ENCODE peak calls at places on chromosomes 4 and X, in eight cellular contexts. One of them, this sample, is unnamed. For H3K27me3 and H3K4me1, the result is how much of the 10 kb centered on the place peaks cover.

GRCh38 chrX:109199726-109200125 is 282.2 kb downstream of the GUCY2F start:
- DNase-seq in cardiac muscle cell: peak
- DNase-seq in MM.1S: no peak
- DNase-seq in uterus: no peak
- DNase-seq in adrenal gland: no peak
- DNase-seq in pancreas: no peak
- DNase-seq in stomach: no peak
- DNase-seq in aorta: no peak
- DNase-seq in this sample: no peak

GRCh38 chrX:128460835-128461234 is 408.6 kb upstream of the ACTRT1 start:
- DNase-seq in cardiac muscle cell: no peak
- DNase-seq in MM.1S: no peak
- DNase-seq in uterus: no peak
- DNase-seq in adrenal gland: no peak
- DNase-seq in pancreas: no peak
- DNase-seq in stomach: no peak
- DNase-seq in aorta: no peak
- DNase-seq in this sample: no peak

GRCh38 chrX:52870041-52870440 is 2.2 kb upstream of the XAGE3 start:
- DNase-seq in cardiac muscle cell: no peak
- DNase-seq in MM.1S: no peak
- DNase-seq in uterus: no peak
- DNase-seq in adrenal gland: no peak
- DNase-seq in pancreas: no peak
- DNase-seq in stomach: no peak
- DNase-seq in aorta: no peak
- DNase-seq in this sample: no peak

GRCh38 chr4:153205757-153206156 is 1.5 kb downstream of the TRIM2 start:
- DNase-seq in cardiac muscle cell: peak
- DNase-seq in MM.1S: no peak
- DNase-seq in uterus: no peak
- DNase-seq in adrenal gland: no peak
- DNase-seq in pancreas: peak
- DNase-seq in stomach: peak
- DNase-seq in aorta: no peak
- DNase-seq in this sample: peak

GRCh38 chr4:112112590-112113170 is 32.6 kb upstream of the FAM241A start:
- DNase-seq in cardiac muscle cell: no peak
- DNase-seq in MM.1S: no peak
- DNase-seq in uterus: no peak
- DNase-seq in adrenal gland: no peak
- DNase-seq in pancreas: no peak
- DNase-seq in stomach: no peak
- DNase-seq in aorta: no peak
- DNase-seq in this sample: no peak

GRCh38 chr4:140298001-140298400 is 75.4 kb upstream of the SCOC start:
- DNase-seq in cardiac muscle cell: no peak
- DNase-seq in MM.1S: no peak
- DNase-seq in uterus: no peak
- DNase-seq in adrenal gland: no peak
- DNase-seq in pancreas: no peak
- DNase-seq in stomach: no peak
- DNase-seq in aorta: no peak
- DNase-seq in this sample: no peak

GRCh38 chr4:140943887-140944515 is 187.8 kb upstream of the TBC1D9 start:
- DNase-seq in cardiac muscle cell: peak
- DNase-seq in MM.1S: no peak
- DNase-seq in uterus: no peak
- DNase-seq in adrenal gland: no peak
- DNase-seq in pancreas: no peak
- DNase-seq in stomach: no peak
- DNase-seq in aorta: no peak
- DNase-seq in this sample: no peak

GRCh38 chrX:46306103-46306502 is 239.1 kb downstream of the ZNF674 start:
- DNase-seq in cardiac muscle cell: no peak
- DNase-seq in MM.1S: no peak
- DNase-seq in uterus: no peak
- DNase-seq in adrenal gland: no peak
- DNase-seq in pancreas: no peak
- DNase-seq in stomach: no peak
- DNase-seq in aorta: no peak
- DNase-seq in this sample: no peak

GRCh38 chr4:165788686-165789463 is 84.2 kb upstream of the TLL1 start:
- DNase-seq in cardiac muscle cell: no peak
- DNase-seq in MM.1S: no peak
- DNase-seq in uterus: no peak
- DNase-seq in adrenal gland: no peak
- DNase-seq in pancreas: no peak
- DNase-seq in stomach: no peak
- DNase-seq in aorta: no peak
- DNase-seq in this sample: no peak

GRCh38 chr4:41883988-41884737 is 51.1 kb upstream of the TMEM33 start:
- DNase-seq in cardiac muscle cell: no peak
- DNase-seq in MM.1S: no peak
- DNase-seq in uterus: no peak
- DNase-seq in adrenal gland: peak
- DNase-seq in pancreas: no peak
- DNase-seq in stomach: no peak
- DNase-seq in aorta: no peak
- DNase-seq in this sample: no peak

GRCh38 chr4:110247591-110247990 is 49.2 kb upstream of the ELOVL6 start:
- DNase-seq in cardiac muscle cell: no peak
- DNase-seq in MM.1S: no peak
- DNase-seq in uterus: no peak
- DNase-seq in adrenal gland: no peak
- DNase-seq in pancreas: no peak
- DNase-seq in stomach: no peak
- DNase-seq in aorta: no peak
- DNase-seq in this sample: no peak

GRCh38 chr4:87150498-87151261 is 69.7 kb downstream of the KLHL8 start:
- DNase-seq in cardiac muscle cell: peak
- DNase-seq in MM.1S: peak
- DNase-seq in uterus: peak
- DNase-seq in adrenal gland: peak
- DNase-seq in pancreas: no peak
- DNase-seq in stomach: peak
- DNase-seq in aorta: no peak
- DNase-seq in this sample: peak

GRCh38 chr4:110099638-110100037 is 98.8 kb downstream of the ELOVL6 start:
- DNase-seq in cardiac muscle cell: no peak
- DNase-seq in MM.1S: no peak
- DNase-seq in uterus: no peak
- DNase-seq in adrenal gland: no peak
- DNase-seq in pancreas: no peak
- DNase-seq in stomach: no peak
- DNase-seq in aorta: no peak
- DNase-seq in this sample: no peak

GRCh38 chr4:102868782-102869568 is at the start of gene CISD2:
- DNase-seq in cardiac muscle cell: peak
- DNase-seq in MM.1S: peak
- DNase-seq in uterus: peak
- DNase-seq in adrenal gland: peak
- DNase-seq in pancreas: peak
- DNase-seq in stomach: peak
- DNase-seq in aorta: peak
- DNase-seq in this sample: peak

GRCh38 chrX:52353838-52354237 is 15.0 kb upstream of the XAGE2 start:
- DNase-seq in cardiac muscle cell: no peak
- DNase-seq in MM.1S: no peak
- DNase-seq in uterus: no peak
- DNase-seq in adrenal gland: no peak
- DNase-seq in pancreas: no peak
- DNase-seq in stomach: no peak
- DNase-seq in aorta: no peak
- DNase-seq in this sample: no peak

GRCh38 chr4:56757270-56757746 is 64.2 kb downstream of the SPINK2 start:
- DNase-seq in cardiac muscle cell: peak
- DNase-seq in MM.1S: peak
- DNase-seq in uterus: no peak
- DNase-seq in adrenal gland: no peak
- DNase-seq in pancreas: no peak
- DNase-seq in stomach: no peak
- DNase-seq in aorta: no peak
- DNase-seq in this sample: no peak

GRCh38 chr4:186593587-186593973 is 38.2 kb upstream of the MTNR1A start:
- DNase-seq in cardiac muscle cell: no peak
- DNase-seq in MM.1S: no peak
- DNase-seq in uterus: no peak
- DNase-seq in adrenal gland: no peak
- DNase-seq in pancreas: no peak
- DNase-seq in stomach: no peak
- DNase-seq in aorta: no peak
- DNase-seq in this sample: no peak

GRCh38 chrX:129998006-129998405 is 15.6 kb downstream of the BCORL1 start:
- DNase-seq in cardiac muscle cell: no peak
- DNase-seq in MM.1S: no peak
- DNase-seq in uterus: no peak
- DNase-seq in adrenal gland: no peak
- DNase-seq in pancreas: no peak
- DNase-seq in stomach: no peak
- DNase-seq in aorta: peak
- DNase-seq in this sample: no peak

GRCh38 chr4:152850377-152850776 is 70.6 kb downstream of the ARFIP1 start:
- DNase-seq in cardiac muscle cell: peak
- DNase-seq in MM.1S: peak
- DNase-seq in uterus: peak
- DNase-seq in adrenal gland: peak
- DNase-seq in pancreas: no peak
- DNase-seq in stomach: no peak
- DNase-seq in aorta: no peak
- DNase-seq in this sample: peak

GRCh38 chrX:125387945-125388344 is 68.3 kb downstream of the TEX13C start:
- DNase-seq in cardiac muscle cell: no peak
- DNase-seq in MM.1S: no peak
- DNase-seq in uterus: no peak
- DNase-seq in adrenal gland: no peak
- DNase-seq in pancreas: no peak
- DNase-seq in stomach: no peak
- DNase-seq in aorta: no peak
- DNase-seq in this sample: no peak

GRCh38 chrX:70960728-70961127 is 29.8 kb upstream of the SLC7A3 start:
- DNase-seq in cardiac muscle cell: peak
- DNase-seq in MM.1S: peak
- DNase-seq in uterus: no peak
- DNase-seq in adrenal gland: no peak
- DNase-seq in pancreas: no peak
- DNase-seq in stomach: no peak
- DNase-seq in aorta: no peak
- DNase-seq in this sample: no peak
- H3K27me3 ChIP-seq in cardiac muscle cell: under half
- H3K27me3 ChIP-seq in MM.1S: under half
- H3K27me3 ChIP-seq in uterus: under half
- H3K27me3 ChIP-seq in adrenal gland: under half
- H3K27me3 ChIP-seq in pancreas: under half
- H3K27me3 ChIP-seq in stomach: under half
- H3K27me3 ChIP-seq in aorta: under half
- H3K27me3 ChIP-seq in this sample: under half

DNA sequence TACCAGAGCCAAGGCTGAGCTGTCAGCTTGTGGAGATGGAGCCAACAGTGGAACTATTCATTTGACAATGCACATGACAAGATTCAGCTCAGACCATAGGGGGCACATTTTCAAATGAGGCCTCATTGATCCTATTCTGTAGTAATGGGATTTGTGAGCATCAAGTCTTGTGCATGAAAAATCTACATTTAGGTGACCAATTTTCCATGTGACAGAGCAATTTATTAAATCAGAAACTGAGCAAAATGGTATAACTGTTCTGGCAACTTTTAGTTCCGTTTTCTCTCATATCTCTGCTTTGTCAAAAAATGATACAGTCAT is 108.5 kb upstream of the PCDH18 start:
- DNase-seq in cardiac muscle cell: no peak
- DNase-seq in MM.1S: no peak
- DNase-seq in uterus: no peak
- DNase-seq in adrenal gland: no peak
- DNase-seq in pancreas: no peak
- DNase-seq in stomach: no peak
- DNase-seq in aorta: no peak
- DNase-seq in this sample: no peak
- H3K4me1 ChIP-seq in cardiac muscle cell: under half
- H3K4me1 ChIP-seq in MM.1S: under half
- H3K4me1 ChIP-seq in uterus: under half
- H3K4me1 ChIP-seq in adrenal gland: under half
- H3K4me1 ChIP-seq in pancreas: under half
- H3K4me1 ChIP-seq in stomach: under half
- H3K4me1 ChIP-seq in aorta: under half
- H3K4me1 ChIP-seq in this sample: under half

DNA sequence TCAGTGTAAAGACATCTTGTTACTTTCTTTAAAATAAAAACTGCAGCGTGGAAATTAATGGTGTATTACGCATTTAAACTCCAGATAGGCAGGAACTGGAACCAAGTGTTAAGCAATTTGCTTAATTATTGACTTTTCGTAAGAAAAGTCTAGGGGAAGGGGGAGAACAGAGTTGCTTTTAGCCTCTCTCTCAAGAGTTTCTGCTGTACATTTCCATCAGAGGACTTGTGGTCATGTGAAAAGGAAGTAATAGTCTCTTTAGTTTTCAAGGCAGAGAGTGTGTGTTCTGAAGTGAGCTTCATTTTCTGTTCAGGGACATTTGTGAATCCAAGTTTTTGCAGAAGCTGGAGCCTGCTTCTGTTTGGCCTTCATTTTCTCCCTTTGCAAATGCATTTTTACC is 127.2 kb downstream of the UBE2K start:
- DNase-seq in cardiac muscle cell: no peak
- DNase-seq in MM.1S: no peak
- DNase-seq in uterus: no peak
- DNase-seq in adrenal gland: no peak
- DNase-seq in pancreas: no peak
- DNase-seq in stomach: no peak
- DNase-seq in aorta: no peak
- DNase-seq in this sample: no peak
- H3K27ac ChIP-seq in cardiac muscle cell: no peak
- H3K27ac ChIP-seq in MM.1S: no peak
- H3K27ac ChIP-seq in uterus: no peak
- H3K27ac ChIP-seq in adrenal gland: peak
- H3K27ac ChIP-seq in pancreas: no peak
- H3K27ac ChIP-seq in stomach: no peak
- H3K27ac ChIP-seq in aorta: no peak
- H3K27ac ChIP-seq in this sample: no peak

DNA sequence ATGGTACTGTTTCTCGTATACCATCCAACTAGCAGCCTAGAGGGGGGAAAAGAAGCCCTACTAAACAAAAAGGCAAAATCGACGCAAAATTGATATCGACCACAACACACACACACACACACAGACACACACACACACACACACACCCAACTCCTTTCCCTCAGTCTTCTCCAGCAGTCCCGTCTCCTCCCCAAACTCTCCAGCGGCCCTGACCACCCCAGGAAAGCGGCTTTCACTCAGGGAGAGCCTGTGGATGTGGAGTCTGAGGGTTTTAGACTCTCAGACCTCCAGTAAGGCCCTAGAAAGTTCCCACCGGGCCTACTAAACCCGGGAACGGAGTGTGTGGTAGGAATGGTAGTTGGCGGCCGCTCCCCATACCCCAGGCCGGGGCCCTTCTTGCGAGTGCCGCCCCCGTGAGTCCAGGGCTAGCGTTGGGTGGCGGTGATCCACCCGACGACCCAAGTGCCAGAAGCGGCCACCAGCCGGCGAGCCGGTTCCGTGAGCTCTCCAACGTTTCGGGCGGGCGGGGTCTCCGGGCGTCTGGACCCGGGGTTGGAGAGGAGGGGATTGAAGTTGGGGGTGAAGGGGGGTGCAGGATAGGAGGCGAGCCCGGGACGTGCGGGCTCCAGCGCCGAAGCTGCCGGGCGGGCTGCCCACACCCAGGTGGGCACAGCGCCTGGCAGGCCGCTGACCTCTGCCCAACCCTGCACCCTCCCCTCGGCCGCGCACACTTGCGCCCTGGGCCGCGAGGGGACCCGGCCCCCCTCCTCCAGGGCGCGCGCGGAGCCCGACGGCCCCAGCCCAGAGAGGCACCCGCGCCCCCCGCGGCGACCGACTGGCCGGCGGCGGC is 13.7 kb downstream of the ARX start:
- DNase-seq in cardiac muscle cell: no peak
- DNase-seq in MM.1S: no peak
- DNase-seq in uterus: no peak
- DNase-seq in adrenal gland: no peak
- DNase-seq in pancreas: no peak
- DNase-seq in stomach: no peak
- DNase-seq in aorta: no peak
- DNase-seq in this sample: no peak
- H3K27me3 ChIP-seq in cardiac muscle cell: half or more
- H3K27me3 ChIP-seq in MM.1S: under half
- H3K27me3 ChIP-seq in uterus: under half
- H3K27me3 ChIP-seq in adrenal gland: half or more
- H3K27me3 ChIP-seq in pancreas: under half
- H3K27me3 ChIP-seq in stomach: half or more
- H3K27me3 ChIP-seq in aorta: under half
- H3K27me3 ChIP-seq in this sample: under half

This sample was measured in lung.